ENCODE peak calls at places on chromosomes 6 and 20, in eight cellular contexts. R is cortex of kidney, H is Kasumi-1, X is mesenchymal stem cell, W is heart left ventricle, F is mucosa of gallbladder, I is fibroblast of pulmonary artery, V is hippocampal formation. Z is an unnamed sample.

GRCh38 chr6:16999486-17000436 is 102.1 kb upstream of the STMND1 start:
- DNase-seq in I (peak), H (no peak), R (no peak), V (no peak), F (no peak), X (no peak), W (no peak), Z (no peak)

GRCh38 chr6:109305028-109305427 is 77.2 kb downstream of the CD164 start:
- DNase-seq in H (peak), R (no peak), V (no peak), F (no peak), I (no peak), W (no peak), X (no peak), Z (no peak)

GRCh38 chr20:25048519-25048952 is 9.4 kb downstream of the ACSS1 start:
- DNase-seq in F (no peak), H (no peak), I (no peak), W (no peak), V (no peak), X (no peak), R (no peak), Z (peak)

GRCh38 chr6:3382399-3383279 is 74.2 kb downstream of the SLC22A23 start:
- DNase-seq in I (peak), W (no peak), F (no peak), R (no peak), X (no peak), H (no peak), V (no peak), Z (no peak)

GRCh38 chr20:58598271-58599015 is 52.6 kb upstream of the STX16 start:
- DNase-seq in I (peak), X (peak), W (no peak), V (no peak), R (no peak), H (no peak), F (peak), Z (peak)

GRCh38 chr6:43759157-43759925 is 10.7 kb upstream of the VEGFA start:
- DNase-seq in H (no peak), V (no peak), I (no peak), X (no peak), W (no peak), F (no peak), R (no peak), Z (peak)

GRCh38 chr6:7640607-7641577 is 50.9 kb downstream of the SNRNP48 start:
- DNase-seq in F (peak), I (peak), H (no peak), W (no peak), V (no peak), R (no peak), X (peak), Z (no peak)

GRCh38 chr6:106466211-106466610 is 105.7 kb downstream of the CRYBG1 start:
- DNase-seq in I (no peak), V (no peak), H (no peak), W (no peak), X (no peak), R (no peak), F (no peak), Z (no peak)

GRCh38 chr20:63518946-63519764 is 1.4 kb upstream of the PPDPF start:
- DNase-seq in I (no peak), W (peak), F (no peak), X (no peak), V (no peak), R (no peak), H (no peak), Z (peak)

GRCh38 chr6:90194371-90194841 is 102.2 kb downstream of the BACH2 start:
- DNase-seq in X (peak), F (no peak), H (no peak), I (peak), W (no peak), R (no peak), V (no peak), Z (no peak)

Z was measured in ovary.